ENCODE peak calls at places on chromosomes 16 and 17, in four cellular contexts. One of them, this sample, is unnamed.

GRCh38 chr16:13550254-13550653 is 369.7 kb upstream of the ERCC4 start:
- DNase-seq in NCI-H510A treated with DMSO at 0.1 percent for 48 hours: no peak
- DNase-seq in left cardiac atrium: no peak
- DNase-seq in upper lobe of right lung: no peak
- DNase-seq in this sample: no peak

GRCh38 chr17:21119247-21119944 is 7.4 kb upstream of the DHRS7B start:
- DNase-seq in left cardiac atrium: peak
- DNase-seq in NCI-H510A treated with DMSO at 0.1 percent for 48 hours: peak
- DNase-seq in upper lobe of right lung: peak
- DNase-seq in this sample: peak

GRCh38 chr16:9000664-9001063 is 37.0 kb upstream of the USP7 start:
- DNase-seq in left cardiac atrium: no peak
- DNase-seq in upper lobe of right lung: no peak
- DNase-seq in NCI-H510A treated with DMSO at 0.1 percent for 48 hours: no peak
- DNase-seq in this sample: no peak

GRCh38 chr16:73172621-73173312 is 124.8 kb upstream of the ZFHX3 start:
- DNase-seq in NCI-H510A treated with DMSO at 0.1 percent for 48 hours: peak
- DNase-seq in left cardiac atrium: peak
- DNase-seq in upper lobe of right lung: peak
- DNase-seq in this sample: no peak

GRCh38 chr16:19883296-19883951 is 1.2 kb downstream of the GPRC5B start:
- DNase-seq in NCI-H510A treated with DMSO at 0.1 percent for 48 hours: no peak
- DNase-seq in upper lobe of right lung: no peak
- DNase-seq in left cardiac atrium: peak
- DNase-seq in this sample: no peak

GRCh38 chr17:1774390-1775176 is 12.7 kb downstream of the SERPINF1 start:
- DNase-seq in left cardiac atrium: no peak
- DNase-seq in upper lobe of right lung: no peak
- DNase-seq in NCI-H510A treated with DMSO at 0.1 percent for 48 hours: no peak
- DNase-seq in this sample: no peak

GRCh38 chr16:48194828-48195566 is 39.2 kb upstream of the ABCC12 start:
- DNase-seq in left cardiac atrium: no peak
- DNase-seq in upper lobe of right lung: no peak
- DNase-seq in NCI-H510A treated with DMSO at 0.1 percent for 48 hours: peak
- DNase-seq in this sample: no peak

GRCh38 chr16:24499193-24499814 is 40.1 kb upstream of the RBBP6 start:
- DNase-seq in NCI-H510A treated with DMSO at 0.1 percent for 48 hours: no peak
- DNase-seq in upper lobe of right lung: peak
- DNase-seq in left cardiac atrium: no peak
- DNase-seq in this sample: no peak

GRCh38 chr17:16444258-16444886 is 29.0 kb downstream of the TRPV2 start:
- DNase-seq in left cardiac atrium: no peak
- DNase-seq in upper lobe of right lung: no peak
- DNase-seq in NCI-H510A treated with DMSO at 0.1 percent for 48 hours: no peak
- DNase-seq in this sample: no peak

GRCh38 chr16:31458073-31458834 is 1.0 kb upstream of the ARMC5 start:
- DNase-seq in left cardiac atrium: peak
- DNase-seq in upper lobe of right lung: peak
- DNase-seq in NCI-H510A treated with DMSO at 0.1 percent for 48 hours: peak
- DNase-seq in this sample: peak

GRCh38 chr17:17913695-17914332 is 58.4 kb downstream of the TOM1L2 start:
- DNase-seq in NCI-H510A treated with DMSO at 0.1 percent for 48 hours: peak
- DNase-seq in upper lobe of right lung: peak
- DNase-seq in left cardiac atrium: peak
- DNase-seq in this sample: no peak

GRCh38 chr17:28216528-28216927 is 102.5 kb upstream of the TMEM97 start:
- DNase-seq in NCI-H510A treated with DMSO at 0.1 percent for 48 hours: no peak
- DNase-seq in left cardiac atrium: no peak
- DNase-seq in upper lobe of right lung: no peak
- DNase-seq in this sample: no peak

GRCh38 chr17:13589658-13590057 is 12.1 kb downstream of the HS3ST3A1 start:
- DNase-seq in upper lobe of right lung: no peak
- DNase-seq in NCI-H510A treated with DMSO at 0.1 percent for 48 hours: no peak
- DNase-seq in left cardiac atrium: no peak
- DNase-seq in this sample: no peak

GRCh38 chr16:28572659-28573510 is 19.2 kb downstream of the SGF29 start:
- DNase-seq in upper lobe of right lung: no peak
- DNase-seq in left cardiac atrium: peak
- DNase-seq in NCI-H510A treated with DMSO at 0.1 percent for 48 hours: no peak
- DNase-seq in this sample: no peak

GRCh38 chr17:376936-377863 is 24.6 kb upstream of the RPH3AL start:
- DNase-seq in NCI-H510A treated with DMSO at 0.1 percent for 48 hours: peak
- DNase-seq in left cardiac atrium: peak
- DNase-seq in upper lobe of right lung: peak
- DNase-seq in this sample: peak

GRCh38 chr16:11224096-11224893 is 31.7 kb downstream of the SOCS1 start:
- DNase-seq in NCI-H510A treated with DMSO at 0.1 percent for 48 hours: no peak
- DNase-seq in upper lobe of right lung: peak
- DNase-seq in left cardiac atrium: peak
- DNase-seq in this sample: peak

GRCh38 chr16:2019919-2020831 is 590 bp downstream of the NPW start:
- DNase-seq in upper lobe of right lung: no peak
- DNase-seq in NCI-H510A treated with DMSO at 0.1 percent for 48 hours: no peak
- DNase-seq in left cardiac atrium: no peak
- DNase-seq in this sample: peak

GRCh38 chr17:57106107-57106835 is 21.2 kb downstream of the AKAP1 start:
- DNase-seq in left cardiac atrium: no peak
- DNase-seq in upper lobe of right lung: no peak
- DNase-seq in NCI-H510A treated with DMSO at 0.1 percent for 48 hours: peak
- DNase-seq in this sample: no peak

GRCh38 chr16:70701998-70702397 is 16.1 kb upstream of the MTSS2 start:
- DNase-seq in NCI-H510A treated with DMSO at 0.1 percent for 48 hours: peak
- DNase-seq in left cardiac atrium: no peak
- DNase-seq in upper lobe of right lung: no peak
- DNase-seq in this sample: no peak

GRCh38 chr16:28207425-28207824 is 4.3 kb downstream of the XPO6 start:
- DNase-seq in NCI-H510A treated with DMSO at 0.1 percent for 48 hours: no peak
- DNase-seq in left cardiac atrium: no peak
- DNase-seq in upper lobe of right lung: no peak
- DNase-seq in this sample: no peak

GRCh38 chr17:74563358-74563757 is 4.0 kb downstream of the CD300H start:
- DNase-seq in left cardiac atrium: no peak
- DNase-seq in NCI-H510A treated with DMSO at 0.1 percent for 48 hours: no peak
- DNase-seq in upper lobe of right lung: no peak
- DNase-seq in this sample: no peak

GRCh38 chr17:65064452-65065019 is 8.0 kb upstream of the GNA13 start:
- DNase-seq in upper lobe of right lung: no peak
- DNase-seq in NCI-H510A treated with DMSO at 0.1 percent for 48 hours: peak
- DNase-seq in left cardiac atrium: no peak
- DNase-seq in this sample: no peak

GRCh38 chr17:44105483-44105882 is 18.0 kb downstream of the HDAC5 start:
- DNase-seq in left cardiac atrium: no peak
- DNase-seq in upper lobe of right lung: no peak
- DNase-seq in NCI-H510A treated with DMSO at 0.1 percent for 48 hours: no peak
- DNase-seq in this sample: no peak

GRCh38 chr17:63451150-63451549 is 5.0 kb upstream of the CYB561 start:
- DNase-seq in upper lobe of right lung: no peak
- DNase-seq in left cardiac atrium: no peak
- DNase-seq in NCI-H510A treated with DMSO at 0.1 percent for 48 hours: no peak
- DNase-seq in this sample: no peak

GRCh38 chr17:18006495-18007239 is 32.3 kb downstream of the ATPAF2 start:
- DNase-seq in upper lobe of right lung: no peak
- DNase-seq in left cardiac atrium: no peak
- DNase-seq in NCI-H510A treated with DMSO at 0.1 percent for 48 hours: no peak
- DNase-seq in this sample: no peak

GRCh38 chr17:79438045-79438444 is 172.8 kb downstream of the RBFOX3 start:
- DNase-seq in left cardiac atrium: no peak
- DNase-seq in NCI-H510A treated with DMSO at 0.1 percent for 48 hours: no peak
- DNase-seq in upper lobe of right lung: no peak
- DNase-seq in this sample: no peak

GRCh38 chr17:27049104-27049784 is 244.7 kb upstream of the WSB1 start:
- DNase-seq in left cardiac atrium: no peak
- DNase-seq in upper lobe of right lung: no peak
- DNase-seq in NCI-H510A treated with DMSO at 0.1 percent for 48 hours: no peak
- DNase-seq in this sample: no peak

GRCh38 chr17:39105705-39106104 is 45.7 kb downstream of the PLXDC1 start:
- DNase-seq in NCI-H510A treated with DMSO at 0.1 percent for 48 hours: no peak
- DNase-seq in left cardiac atrium: no peak
- DNase-seq in upper lobe of right lung: no peak
- DNase-seq in this sample: no peak

GRCh38 chr17:45680360-45680759 is 103.8 kb upstream of the CRHR1 start:
- DNase-seq in NCI-H510A treated with DMSO at 0.1 percent for 48 hours: no peak
- DNase-seq in left cardiac atrium: no peak
- DNase-seq in upper lobe of right lung: no peak
- DNase-seq in this sample: no peak

GRCh38 chr16:57735755-57736418 is at the start of gene KATNB1:
- DNase-seq in left cardiac atrium: no peak
- DNase-seq in NCI-H510A treated with DMSO at 0.1 percent for 48 hours: peak
- DNase-seq in upper lobe of right lung: no peak
- DNase-seq in this sample: no peak

GRCh38 chr16:11034481-11034931 is 90.1 kb downstream of the CLEC16A start:
- DNase-seq in left cardiac atrium: no peak
- DNase-seq in upper lobe of right lung: no peak
- DNase-seq in NCI-H510A treated with DMSO at 0.1 percent for 48 hours: no peak
- DNase-seq in this sample: no peak

GRCh38 chr16:19660432-19660831 is 57.6 kb downstream of the KNOP1 start:
- DNase-seq in upper lobe of right lung: no peak
- DNase-seq in NCI-H510A treated with DMSO at 0.1 percent for 48 hours: no peak
- DNase-seq in left cardiac atrium: no peak
- DNase-seq in this sample: no peak

GRCh38 chr16:7236824-7237410 is 95.7 kb upstream of the RBFOX1 start:
- DNase-seq in NCI-H510A treated with DMSO at 0.1 percent for 48 hours: no peak
- DNase-seq in left cardiac atrium: no peak
- DNase-seq in upper lobe of right lung: no peak
- DNase-seq in this sample: no peak

This sample was measured in spleen.